ENCODE peak calls at places on chromosomes 6 and 20, in nine cellular contexts. One of them, this sample, is unnamed.

GRCh38 chr6:3701631-3702030 is 49.9 kb downstream of the PXDC1 start:
- DNase-seq in IMR-90: no peak
- DNase-seq in body of pancreas: no peak
- DNase-seq in ovary: no peak
- DNase-seq in right lobe of liver: no peak
- DNase-seq in HCT116: no peak
- DNase-seq in H1: no peak
- DNase-seq in stomach: no peak
- DNase-seq in uterus: no peak
- DNase-seq in this sample: no peak

GRCh38 chr20:56839791-56840190 is 210.7 kb downstream of the TFAP2C start:
- DNase-seq in body of pancreas: no peak
- DNase-seq in right lobe of liver: no peak
- DNase-seq in uterus: no peak
- DNase-seq in IMR-90: no peak
- DNase-seq in H1: no peak
- DNase-seq in ovary: no peak
- DNase-seq in HCT116: no peak
- DNase-seq in stomach: no peak
- DNase-seq in this sample: no peak

GRCh38 chr20:25061103-25061799 is 3.3 kb upstream of the ACSS1 start:
- DNase-seq in stomach: peak; percentile 68
- DNase-seq in ovary: peak; percentile 7
- DNase-seq in H1: no peak
- DNase-seq in right lobe of liver: peak; percentile 62
- DNase-seq in uterus: no peak
- DNase-seq in body of pancreas: peak; percentile 79
- DNase-seq in IMR-90: no peak
- DNase-seq in HCT116: no peak
- DNase-seq in this sample: no peak

GRCh38 chr6:135195045-135195444 is 13.9 kb downstream of the MYB start:
- DNase-seq in right lobe of liver: no peak
- DNase-seq in IMR-90: no peak
- DNase-seq in HCT116: no peak
- DNase-seq in stomach: no peak
- DNase-seq in ovary: no peak
- DNase-seq in body of pancreas: no peak
- DNase-seq in H1: no peak
- DNase-seq in uterus: no peak
- DNase-seq in this sample: no peak

GRCh38 chr6:81818778-81819491 is 66.5 kb upstream of the TENT5A start:
- DNase-seq in ovary: no peak
- DNase-seq in HCT116: no peak
- DNase-seq in uterus: no peak
- DNase-seq in body of pancreas: no peak
- DNase-seq in right lobe of liver: no peak
- DNase-seq in stomach: no peak
- DNase-seq in H1: no peak
- DNase-seq in IMR-90: no peak
- DNase-seq in this sample: no peak

GRCh38 chr6:161233986-161234620 is 39.8 kb downstream of the AGPAT4 start:
- DNase-seq in HCT116: peak; percentile 13
- DNase-seq in right lobe of liver: no peak
- DNase-seq in stomach: peak; percentile 37
- DNase-seq in uterus: peak; percentile 92
- DNase-seq in H1: no peak
- DNase-seq in body of pancreas: peak; percentile 57
- DNase-seq in IMR-90: peak; percentile 94
- DNase-seq in ovary: peak; percentile 87
- DNase-seq in this sample: peak; percentile 61

GRCh38 chr6:139480356-139480833 is 105.9 kb upstream of the CITED2 start:
- DNase-seq in body of pancreas: no peak
- DNase-seq in stomach: no peak
- DNase-seq in HCT116: no peak
- DNase-seq in H1: no peak
- DNase-seq in ovary: no peak
- DNase-seq in right lobe of liver: peak; percentile 79
- DNase-seq in IMR-90: no peak
- DNase-seq in uterus: no peak
- DNase-seq in this sample: no peak

GRCh38 chr20:20752712-20753111 is 40.3 kb upstream of the RALGAPA2 start:
- DNase-seq in body of pancreas: no peak
- DNase-seq in ovary: no peak
- DNase-seq in IMR-90: no peak
- DNase-seq in uterus: no peak
- DNase-seq in right lobe of liver: no peak
- DNase-seq in H1: no peak
- DNase-seq in stomach: no peak
- DNase-seq in HCT116: no peak
- DNase-seq in this sample: no peak

GRCh38 chr20:16846011-16846410 is 97.9 kb downstream of the OTOR start:
- DNase-seq in H1: no peak
- DNase-seq in right lobe of liver: no peak
- DNase-seq in HCT116: no peak
- DNase-seq in ovary: no peak
- DNase-seq in body of pancreas: no peak
- DNase-seq in stomach: no peak
- DNase-seq in IMR-90: peak; percentile 40
- DNase-seq in uterus: no peak
- DNase-seq in this sample: no peak

GRCh38 chr6:143677891-143678737 is at the start of gene PHACTR2:
- DNase-seq in uterus: peak; percentile 75
- DNase-seq in H1: peak; percentile 71
- DNase-seq in HCT116: peak; percentile 54
- DNase-seq in IMR-90: peak; percentile 71
- DNase-seq in stomach: peak; percentile 72
- DNase-seq in ovary: peak; percentile 75
- DNase-seq in right lobe of liver: peak; percentile 84
- DNase-seq in body of pancreas: peak; percentile 69
- DNase-seq in this sample: peak; percentile 65

GRCh38 chr6:154232013-154232920 is 124.3 kb downstream of the IPCEF1 start:
- DNase-seq in uterus: no peak
- DNase-seq in ovary: no peak
- DNase-seq in IMR-90: peak; percentile 39
- DNase-seq in body of pancreas: no peak
- DNase-seq in H1: no peak
- DNase-seq in stomach: no peak
- DNase-seq in right lobe of liver: no peak
- DNase-seq in HCT116: no peak
- DNase-seq in this sample: no peak

GRCh38 chr6:3278691-3279090 is 19.9 kb downstream of the PSMG4 start:
- DNase-seq in ovary: peak; percentile 17
- DNase-seq in IMR-90: no peak
- DNase-seq in body of pancreas: no peak
- DNase-seq in right lobe of liver: no peak
- DNase-seq in HCT116: no peak
- DNase-seq in H1: no peak
- DNase-seq in stomach: no peak
- DNase-seq in uterus: peak; percentile 14
- DNase-seq in this sample: no peak

GRCh38 chr6:107293421-107293820 is 165.9 kb downstream of the PDSS2 start:
- DNase-seq in IMR-90: no peak
- DNase-seq in right lobe of liver: no peak
- DNase-seq in uterus: no peak
- DNase-seq in HCT116: no peak
- DNase-seq in H1: no peak
- DNase-seq in stomach: no peak
- DNase-seq in ovary: no peak
- DNase-seq in body of pancreas: no peak
- DNase-seq in this sample: no peak

GRCh38 chr6:152634773-152635172 is 2.4 kb downstream of the SYNE1 start:
- DNase-seq in IMR-90: no peak
- DNase-seq in body of pancreas: no peak
- DNase-seq in H1: no peak
- DNase-seq in right lobe of liver: no peak
- DNase-seq in ovary: no peak
- DNase-seq in uterus: no peak
- DNase-seq in stomach: no peak
- DNase-seq in HCT116: no peak
- DNase-seq in this sample: no peak

GRCh38 chr20:17369506-17369905 is 142.7 kb downstream of the PCSK2 start:
- DNase-seq in right lobe of liver: no peak
- DNase-seq in HCT116: no peak
- DNase-seq in ovary: no peak
- DNase-seq in uterus: no peak
- DNase-seq in body of pancreas: no peak
- DNase-seq in H1: no peak
- DNase-seq in stomach: no peak
- DNase-seq in IMR-90: no peak
- DNase-seq in this sample: no peak

GRCh38 chr6:127516676-127517273 is 2.4 kb downstream of the MTCL3 start:
- DNase-seq in H1: no peak
- DNase-seq in stomach: no peak
- DNase-seq in uterus: no peak
- DNase-seq in body of pancreas: peak; percentile 12
- DNase-seq in IMR-90: peak; percentile 57
- DNase-seq in HCT116: peak; percentile 39
- DNase-seq in ovary: no peak
- DNase-seq in right lobe of liver: no peak
- DNase-seq in this sample: peak; percentile 41

GRCh38 chr20:39909447-39909846 is 779.6 kb downstream of the MAFB start:
- DNase-seq in right lobe of liver: peak; percentile 56
- DNase-seq in IMR-90: no peak
- DNase-seq in stomach: no peak
- DNase-seq in HCT116: no peak
- DNase-seq in H1: no peak
- DNase-seq in uterus: no peak
- DNase-seq in ovary: no peak
- DNase-seq in body of pancreas: peak; percentile 50
- DNase-seq in this sample: no peak

GRCh38 chr6:27866370-27867050 is 45.7 kb downstream of the OR2B2 start:
- DNase-seq in ovary: no peak
- DNase-seq in IMR-90: peak; percentile 68
- DNase-seq in body of pancreas: no peak
- DNase-seq in uterus: no peak
- DNase-seq in H1: no peak
- DNase-seq in stomach: no peak
- DNase-seq in right lobe of liver: no peak
- DNase-seq in HCT116: no peak
- DNase-seq in this sample: no peak

DNA sequence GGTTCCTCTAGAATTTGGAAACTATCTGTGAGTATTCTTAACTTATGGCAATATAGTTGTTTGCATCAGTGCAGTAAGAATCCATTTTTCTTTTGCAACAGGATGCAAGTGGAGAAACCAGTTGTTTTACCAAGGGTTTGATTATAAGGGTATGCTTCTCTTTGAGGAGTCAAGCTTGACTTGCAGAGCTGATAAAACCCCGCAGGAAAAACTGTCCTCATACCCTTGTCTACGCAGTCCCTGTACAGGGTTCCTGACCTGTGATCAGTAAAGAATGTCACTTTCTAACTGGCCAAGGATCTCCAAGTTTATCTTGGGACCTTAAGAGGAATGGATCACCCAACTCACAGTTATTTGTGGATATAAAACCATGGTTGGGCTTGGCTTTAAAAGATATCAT is 161.1 kb upstream of the OLIG3 start:
- DNase-seq in ovary: no peak
- DNase-seq in stomach: no peak
- DNase-seq in right lobe of liver: no peak
- DNase-seq in HCT116: no peak
- DNase-seq in H1: no peak
- DNase-seq in IMR-90: no peak
- DNase-seq in uterus: no peak
- DNase-seq in body of pancreas: no peak
- DNase-seq in this sample: no peak
- TF ChIP-seq POLR2A in ovary: no peak
- TF ChIP-seq POLR2A in stomach: no peak
- TF ChIP-seq POLR2A in right lobe of liver: no peak
- TF ChIP-seq POLR2A in HCT116: no peak
- TF ChIP-seq POLR2A in H1: no peak
- TF ChIP-seq POLR2A in IMR-90: no peak
- TF ChIP-seq POLR2A in uterus: no peak
- TF ChIP-seq POLR2A in body of pancreas: no peak
- TF ChIP-seq POLR2A in this sample: no peak

GRCh38 chr20:29408034-29408695 is 1849.3 kb upstream of the DEFB115 start:
- DNase-seq in ovary: no peak
- DNase-seq in IMR-90: no peak
- DNase-seq in HCT116: no peak
- DNase-seq in stomach: no peak
- DNase-seq in right lobe of liver: no peak
- DNase-seq in body of pancreas: no peak
- DNase-seq in uterus: no peak
- DNase-seq in H1: no peak
- DNase-seq in this sample: no peak
- H3K9me3 ChIP-seq in ovary: no peaks in the 10 kb centered on the region
- H3K9me3 ChIP-seq in IMR-90: peaks cover 26% of the 10 kb centered on the region
- H3K9me3 ChIP-seq in HCT116: no peaks in the 10 kb centered on the region
- H3K9me3 ChIP-seq in stomach: peaks cover 7% of the 10 kb centered on the region
- H3K9me3 ChIP-seq in right lobe of liver: no peaks in the 10 kb centered on the region
- H3K9me3 ChIP-seq in body of pancreas: no peaks in the 10 kb centered on the region
- H3K9me3 ChIP-seq in uterus: no peaks in the 10 kb centered on the region
- H3K9me3 ChIP-seq in H1: peaks cover 71% of the 10 kb centered on the region
- H3K9me3 ChIP-seq in this sample: peaks cover 2% of the 10 kb centered on the region

DNA sequence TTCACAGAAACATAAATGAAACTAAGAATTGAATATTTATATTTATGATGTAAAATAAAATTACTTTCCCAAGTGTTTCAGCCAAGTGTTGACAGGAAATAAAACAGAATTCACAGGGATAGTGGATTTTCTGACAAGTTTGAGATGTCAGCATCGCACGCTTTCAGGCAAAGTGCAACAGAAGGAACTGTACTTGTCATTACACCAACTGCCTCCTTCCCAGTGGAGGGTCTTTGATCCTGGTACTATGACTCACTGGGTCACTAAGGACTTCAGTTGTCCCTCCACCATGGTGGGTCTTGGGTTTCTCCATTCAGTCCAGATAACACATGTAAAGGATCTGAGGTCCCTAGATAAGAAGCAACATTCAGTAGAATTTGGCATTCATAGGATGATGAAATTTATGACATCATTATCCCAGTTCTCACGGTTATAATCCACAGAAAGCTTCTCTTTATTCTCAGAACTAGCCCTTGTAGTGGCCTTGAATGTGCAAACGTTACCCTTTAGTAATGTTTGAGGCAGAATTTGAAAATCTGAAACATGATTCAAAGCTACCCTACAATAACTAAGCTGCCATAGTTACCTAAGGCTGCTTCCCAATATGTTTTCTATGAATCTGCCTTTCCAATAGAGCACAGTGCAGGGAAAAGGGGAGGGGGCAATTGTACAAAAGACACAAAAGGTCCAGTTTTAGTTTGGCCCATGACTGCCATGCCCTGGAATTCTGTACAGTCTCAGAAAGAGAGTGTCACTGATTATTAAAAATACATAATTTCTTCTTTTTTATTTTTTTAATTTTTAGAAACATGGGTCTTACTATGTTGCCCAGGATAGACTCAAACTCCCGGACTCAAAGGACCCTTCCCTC is 3.7 kb upstream of the TNFAIP3 start:
- DNase-seq in body of pancreas: no peak
- DNase-seq in right lobe of liver: no peak
- DNase-seq in H1: no peak
- DNase-seq in uterus: no peak
- DNase-seq in ovary: no peak
- DNase-seq in IMR-90: peak; percentile 42
- DNase-seq in stomach: no peak
- DNase-seq in HCT116: no peak
- DNase-seq in this sample: no peak
- TF ChIP-seq POLR2A in body of pancreas: no peak
- TF ChIP-seq POLR2A in right lobe of liver: no peak
- TF ChIP-seq POLR2A in H1: no peak
- TF ChIP-seq POLR2A in uterus: no peak
- TF ChIP-seq POLR2A in ovary: no peak
- TF ChIP-seq POLR2A in IMR-90: no peak
- TF ChIP-seq POLR2A in stomach: no peak
- TF ChIP-seq POLR2A in HCT116: no peak
- TF ChIP-seq POLR2A in this sample: no peak

GRCh38 chr20:29318871-29319461 is 1938.5 kb upstream of the DEFB115 start:
- DNase-seq in right lobe of liver: no peak
- DNase-seq in ovary: no peak
- DNase-seq in HCT116: no peak
- DNase-seq in IMR-90: no peak
- DNase-seq in H1: no peak
- DNase-seq in body of pancreas: no peak
- DNase-seq in uterus: no peak
- DNase-seq in stomach: no peak
- DNase-seq in this sample: no peak
- H3K9me3 ChIP-seq in right lobe of liver: no peaks in the 10 kb centered on the region
- H3K9me3 ChIP-seq in ovary: peaks cover 6% of the 10 kb centered on the region
- H3K9me3 ChIP-seq in HCT116: no peaks in the 10 kb centered on the region
- H3K9me3 ChIP-seq in IMR-90: peaks cover 14% of the 10 kb centered on the region
- H3K9me3 ChIP-seq in H1: peaks cover 58% of the 10 kb centered on the region
- H3K9me3 ChIP-seq in body of pancreas: no peaks in the 10 kb centered on the region
- H3K9me3 ChIP-seq in uterus: no peaks in the 10 kb centered on the region
- H3K9me3 ChIP-seq in stomach: peaks cover 11% of the 10 kb centered on the region
- H3K9me3 ChIP-seq in this sample: peaks cover 19% of the 10 kb centered on the region

This sample was measured in tibial nerve.